ENCODE peak calls at places on chromosomes 3 and 15, in seven cellular contexts. H is KBM-7; K is foreskin fibroblast; E is stimulated activated CD4-positive, alpha-beta T cell treated with anti-CD3 and anti-CD28 coated beads, Interleukin-4, amount 100 ng/mL, for 48 hours; B is cardiac fibroblast; A is endothelial cell; T is RCC 7860. F is an unnamed sample.

GRCh38 chr3:12627371-12627770 is 36.5 kb downstream of the RAF1 start:
- DNase-seq in H (no peak), B (no peak), K (no peak), T (no peak), E (no peak), A (no peak), F (no peak)

GRCh38 chr3:16328124-16328523 is 63.1 kb downstream of the OXNAD1 start:
- DNase-seq in A (no peak), H (no peak), B (no peak), T (no peak), E (no peak), K (no peak), F (no peak)

GRCh38 chr3:61771976-61772375 is 210.6 kb downstream of the PTPRG start:
- DNase-seq in E (no peak), T (no peak), K (no peak), A (no peak), H (no peak), B (peak; percentile 54), F (no peak)

GRCh38 chr3:113557374-113557773 is 25.0 kb downstream of the SIDT1 start:
- DNase-seq in T (peak; percentile 83), H (no peak), K (peak; percentile 20), B (peak; percentile 49), A (no peak), E (no peak), F (peak; percentile 81)

GRCh38 chr3:171049831-171050444 is 23.4 kb upstream of the SLC2A2 start:
- DNase-seq in K (peak; percentile 41), B (peak; percentile 75), A (peak; percentile 67), T (peak; percentile 75), E (peak; percentile 30), H (peak; percentile 58), F (peak; percentile 60)

GRCh38 chr3:127590282-127590592 is 296 bp downstream of the TPRA1 start:
- DNase-seq in E (peak; percentile 23), K (no peak), T (no peak), A (no peak), B (no peak), H (no peak), F (no peak)

GRCh38 chr15:75815811-75816719 is 27.2 kb upstream of the UBE2Q2 start:
- DNase-seq in K (no peak), E (no peak), B (peak; percentile 46), A (no peak), T (no peak), H (no peak), F (no peak)

GRCh38 chr3:195903950-195904290 is 4.4 kb downstream of the TNK2 start:
- DNase-seq in E (no peak), T (no peak), H (no peak), K (no peak), A (no peak), B (no peak), F (no peak)

GRCh38 chr3:191350389-191351090 is 20.2 kb upstream of the UTS2B start:
- DNase-seq in T (no peak), A (no peak), E (no peak), K (no peak), B (peak; percentile 39), H (no peak), F (no peak)

GRCh38 chr3:142274908-142275307 is 49.5 kb upstream of the GK5 start:
- DNase-seq in A (no peak), E (no peak), H (no peak), B (peak; percentile 37), T (no peak), K (no peak), F (no peak)

GRCh38 chr3:37386627-37387230 is 212.3 kb upstream of the LRRFIP2 start:
- DNase-seq in E (no peak), A (no peak), B (peak; percentile 10), H (no peak), K (peak; percentile 18), T (no peak), F (no peak)

GRCh38 chr3:114852974-114853373 is 294.1 kb downstream of the ZBTB20 start:
- DNase-seq in A (no peak), H (no peak), E (no peak), B (no peak), T (no peak), K (no peak), F (no peak)

GRCh38 chr15:78453447-78453846 is 15.4 kb downstream of the IREB2 start:
- DNase-seq in A (no peak), E (no peak), T (no peak), B (no peak), H (peak; percentile 75), K (no peak), F (no peak)

GRCh38 chr3:147413712-147414325 is 4.7 kb downstream of the ZIC1 start:
- DNase-seq in K (no peak), E (no peak), H (no peak), A (no peak), B (no peak), T (no peak), F (no peak)

GRCh38 chr3:187130346-187131066 is 8.8 kb downstream of the RPL39L start:
- DNase-seq in K (peak; percentile 23), T (no peak), H (no peak), E (peak; percentile 30), B (peak; percentile 87), A (no peak), F (peak; percentile 34)

GRCh38 chr3:46508850-46509591 is 11.2 kb downstream of the RTP3 start:
- DNase-seq in T (no peak), E (no peak), K (no peak), B (no peak), H (no peak), A (no peak), F (no peak)

GRCh38 chr15:39266882-39267281 is 314.0 kb upstream of the THBS1 start:
- DNase-seq in K (no peak), H (no peak), B (no peak), A (no peak), T (peak; percentile 29), E (no peak), F (no peak)

GRCh38 chr15:31459011-31459748 is 132.5 kb downstream of the KLF13 start:
- DNase-seq in K (no peak), B (peak; percentile 51), E (peak; percentile 66), A (no peak), H (no peak), T (no peak), F (no peak)

GRCh38 chr3:47476644-47477199 is 981 bp upstream of the SCAP start:
- DNase-seq in A (no peak), H (no peak), T (no peak), B (no peak), K (no peak), E (no peak), F (no peak)

GRCh38 chr15:73688455-73688854 is 4.3 kb downstream of the CD276 start:
- DNase-seq in B (peak; percentile 38), A (no peak), H (no peak), T (no peak), E (no peak), K (peak; percentile 52), F (no peak)

GRCh38 chr3:187491371-187491770 is 123.2 kb downstream of the RTP4 start:
- DNase-seq in E (no peak), B (no peak), K (no peak), T (no peak), H (no peak), A (no peak), F (no peak)

GRCh38 chr3:45665101-45665572 is 24.1 kb upstream of the SACM1L start:
- DNase-seq in A (peak; percentile 43), K (no peak), T (peak; percentile 47), H (peak; percentile 72), B (peak; percentile 58), E (peak; percentile 41), F (peak; percentile 52)

GRCh38 chr3:54874816-54875556 is 52.9 kb downstream of the LRTM1 start:
- DNase-seq in H (no peak), B (no peak), E (no peak), K (no peak), A (no peak), T (no peak), F (no peak)

GRCh38 chr15:39444729-39445470 is 136.0 kb upstream of the THBS1 start:
- DNase-seq in A (no peak), T (no peak), K (no peak), E (no peak), B (no peak), H (no peak), F (no peak)

GRCh38 chr3:13414040-13414729 is 5.9 kb downstream of the NUP210 start:
- DNase-seq in T (no peak), A (no peak), K (no peak), E (peak; percentile 60), H (peak; percentile 90), B (no peak), F (no peak)

GRCh38 chr15:65069179-65069578 is 1.4 kb upstream of the RASL12 start:
- DNase-seq in E (no peak), B (peak; percentile 87), A (no peak), T (no peak), K (peak; percentile 94), H (no peak), F (no peak)

GRCh38 chr15:99435138-99435695 is 130.6 kb upstream of the MEF2A start:
- DNase-seq in H (no peak), B (no peak), T (no peak), K (no peak), A (no peak), E (no peak), F (peak; percentile 80)

GRCh38 chr3:128665362-128666021 is 14.9 kb upstream of the RPN1 start:
- DNase-seq in H (peak; percentile 43), A (no peak), K (no peak), T (no peak), E (no peak), B (peak; percentile 32), F (no peak)

GRCh38 chr3:108127301-108127988 is 36.6 kb upstream of the CD47 start:
- DNase-seq in K (no peak), H (peak; percentile 70), T (no peak), E (no peak), A (peak; percentile 7), B (no peak), F (no peak)

GRCh38 chr3:62755285-62755684 is 119.9 kb downstream of the CADPS start:
- DNase-seq in A (no peak), B (no peak), E (no peak), T (no peak), H (no peak), K (peak; percentile 7), F (no peak)

F was measured in LoVo.